ENCODE peak calls at places on chromosomes 3 and 15, in five cellular contexts. C, F, O, K and V are unnamed samples. For H3K4me1, the result is how much of the 10 kb centered on the place peaks cover.

GRCh38 chr3:37442397-37442796 is 268.0 kb upstream of the LRRFIP2 start:
- DNase-seq in C (no peak), F (no peak), O (no peak), K (no peak), V (no peak)

GRCh38 chr15:49494842-49495241 is 71.8 kb downstream of the FGF7 start:
- DNase-seq in C (no peak), F (no peak), O (no peak), K (no peak), V (no peak)

GRCh38 chr15:67193223-67194009 is 61.0 kb downstream of the AAGAB start:
- DNase-seq in C (peak), F (no peak), O (no peak), K (no peak), V (no peak)

GRCh38 chr3:195805181-195805580 is 6.5 kb downstream of the MUC4 start:
- DNase-seq in C (no peak), F (no peak), O (no peak), K (no peak), V (no peak)

GRCh38 chr3:52090131-52090548 is 33.8 kb upstream of the DUSP7 start:
- DNase-seq in C (no peak), F (peak), O (no peak), K (peak), V (no peak)

GRCh38 chr15:56242576-56243116 is 1.0 kb downstream of the RFX7 start:
- DNase-seq in C (no peak), F (no peak), O (no peak), K (no peak), V (peak)

GRCh38 chr3:12221663-12222062 is 63.0 kb upstream of the TIMP4 start:
- DNase-seq in C (no peak), F (no peak), O (no peak), K (no peak), V (no peak)

GRCh38 chr15:73964736-73965093 is 27.4 kb downstream of the STOML1 start:
- DNase-seq in C (peak), F (peak), O (peak), K (peak), V (peak)

GRCh38 chr3:106518516-106518915 is 649.7 kb upstream of the CBLB start:
- DNase-seq in C (no peak), F (no peak), O (no peak), K (no peak), V (no peak)

GRCh38 chr3:37907906-37908305 is 46.2 kb downstream of the CTDSPL start:
- DNase-seq in C (no peak), F (no peak), O (peak), K (no peak), V (no peak)

GRCh38 chr15:93196136-93196670 is 107.2 kb upstream of the RGMA start:
- DNase-seq in C (no peak), F (no peak), O (no peak), K (no peak), V (no peak)

GRCh38 chr15:61879219-61879618 is 181.0 kb downstream of the VPS13C start:
- DNase-seq in C (no peak), F (no peak), O (no peak), K (no peak), V (no peak)

GRCh38 chr3:162507397-162507796 is 1010.8 kb downstream of the OTOL1 start:
- DNase-seq in C (no peak), F (no peak), O (no peak), K (no peak), V (no peak)

GRCh38 chr15:60095711-60096110 is 91.6 kb downstream of the FOXB1 start:
- DNase-seq in C (no peak), F (no peak), O (no peak), K (no peak), V (no peak)

DNA sequence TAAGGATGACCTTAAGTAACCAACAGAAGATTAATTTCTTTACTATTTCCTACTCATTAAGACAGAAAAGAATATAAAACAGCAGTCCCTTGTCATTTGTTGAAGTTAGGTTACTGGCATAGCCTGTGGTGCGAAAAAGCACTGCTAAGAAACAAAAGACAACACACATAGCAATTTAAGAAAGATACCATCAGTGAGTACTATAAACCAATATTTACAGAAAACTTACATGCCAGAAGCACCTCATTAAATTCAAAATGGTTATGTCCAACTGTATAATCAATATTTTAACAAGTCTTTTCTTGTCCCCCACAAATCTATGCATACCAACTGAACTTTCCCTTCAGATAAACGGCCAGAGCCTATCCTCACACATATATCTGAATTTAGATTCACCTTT is 42.0 kb downstream of the ANKRD28 start:
- DNase-seq in C (no peak), F (no peak), O (no peak), K (no peak), V (no peak)
- H3K4me1 ChIP-seq in C (under half), F (under half), O (under half), K (under half), V (under half)

GRCh38 chr15:101198031-101198430 is 53.8 kb downstream of the CHSY1 start:
- DNase-seq in C (no peak), F (no peak), O (no peak), K (no peak), V (no peak)
- H3K4me1 ChIP-seq in C (under half), F (under half), O (half or more), K (under half), V (under half)

GRCh38 chr3:152335273-152335672 is 66.5 kb downstream of the MBNL1 start:
- DNase-seq in C (no peak), F (no peak), O (peak), K (no peak), V (no peak)
- H3K4me1 ChIP-seq in C (under half), F (under half), O (half or more), K (under half), V (half or more)

DNA sequence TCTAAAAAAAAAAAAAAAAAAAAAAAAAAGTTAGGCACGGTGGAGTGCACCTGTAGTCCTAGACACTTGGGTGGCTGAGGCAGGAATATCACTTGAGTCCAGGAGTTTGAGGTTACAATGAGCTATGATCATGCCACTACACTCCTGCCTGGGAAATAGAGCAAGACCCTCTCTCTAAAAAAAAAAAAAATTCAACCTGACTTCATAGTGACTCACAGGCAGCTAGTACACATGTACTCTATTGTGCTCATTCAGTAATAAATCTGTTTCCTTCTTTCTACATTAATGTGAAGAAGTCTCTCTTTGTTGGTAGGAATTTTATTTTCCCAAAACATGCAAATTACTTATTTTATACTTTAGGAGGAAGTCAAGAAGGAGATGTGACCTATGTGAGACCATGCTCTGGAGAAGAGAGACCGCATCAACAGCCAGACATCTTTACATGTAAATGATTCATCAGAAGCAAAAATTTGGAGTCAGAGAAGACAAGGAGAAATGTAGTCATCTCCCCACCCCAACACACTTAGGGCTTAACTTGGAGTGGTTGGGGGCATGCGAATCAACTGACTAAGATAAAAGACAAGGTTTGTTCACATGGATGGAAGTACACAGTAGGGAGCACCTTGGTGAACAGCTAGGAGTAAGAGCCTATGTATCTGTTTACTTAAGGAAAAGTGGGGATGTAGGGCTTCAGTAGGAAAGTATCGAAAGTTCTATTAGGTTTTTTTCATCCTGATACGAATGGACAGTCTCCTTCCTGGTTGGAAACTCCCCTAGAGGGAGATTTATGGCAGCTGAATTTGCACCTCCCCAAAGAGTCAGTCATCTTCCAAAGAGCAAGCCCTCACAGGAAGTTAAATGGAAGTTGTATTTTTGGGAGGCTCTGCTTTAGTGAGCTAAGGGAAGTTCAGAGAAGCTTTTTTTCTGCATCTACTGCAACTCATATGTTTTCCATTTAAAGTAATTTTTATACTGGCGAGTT is 23.0 kb upstream of the NMD3 start:
- DNase-seq in C (no peak), F (no peak), O (no peak), K (no peak), V (no peak)
- H3K4me1 ChIP-seq in C (under half), F (under half), O (under half), K (under half), V (under half)

GRCh38 chr15:40545457-40545856 is 19.4 kb downstream of the CCDC32 start:
- DNase-seq in C (no peak), F (no peak), O (no peak), K (no peak), V (no peak)
- H3K4me1 ChIP-seq in C (under half), F (under half), O (half or more), K (under half), V (under half)

GRCh38 chr3:165518346-165518745 is 318.9 kb downstream of the BCHE start:
- DNase-seq in C (no peak), F (no peak), O (no peak), K (no peak), V (no peak)
- H3K4me1 ChIP-seq in C (under half), F (under half), O (under half), K (under half), V (under half)